ENCODE peak calls at places on chromosomes 13 and 19, in four cellular contexts. R is AG04450, H is PC-9, T is prostate gland. O is an unnamed sample.

GRCh38 chr13:61706899-61707298 is 291.2 kb upstream of the PCDH20 start:
- DNase-seq in R (no peak), H (no peak), T (no peak), O (no peak)

GRCh38 chr19:43532962-43533545 is at the start of gene ZNF575:
- DNase-seq in R (peak; percentile 93), H (peak; percentile 95), T (peak; percentile 81), O (peak; percentile 74)

GRCh38 chr19:6743071-6743470 is 3.6 kb downstream of the TRIP10 start:
- DNase-seq in R (no peak), H (no peak), T (no peak), O (no peak)

GRCh38 chr13:33138441-33138840 is 122.2 kb downstream of the KL start:
- DNase-seq in R (no peak), H (no peak), T (no peak), O (no peak)

GRCh38 chr13:79966502-79966901 is 374.4 kb downstream of the SPRY2 start:
- DNase-seq in R (no peak), H (no peak), T (no peak), O (no peak)

GRCh38 chr19:33047422-33047821 is 17.3 kb downstream of the RHPN2 start:
- DNase-seq in R (no peak), H (peak; percentile 96), T (no peak), O (peak; percentile 61)

GRCh38 chr19:56566904-56567273 is 379 bp upstream of the ZNF470 start:
- DNase-seq in R (no peak), H (peak; percentile 44), T (peak; percentile 22), O (no peak)

GRCh38 chr13:43128504-43128929 is 105.1 kb downstream of the DNAJC15 start:
- DNase-seq in R (no peak), H (no peak), T (no peak), O (no peak)

GRCh38 chr13:63198076-63198475 is 1782.4 kb upstream of the PCDH20 start:
- DNase-seq in R (no peak), H (no peak), T (no peak), O (no peak)

GRCh38 chr19:7637374-7638256 is 705 bp downstream of the STXBP2 start:
- DNase-seq in R (no peak), H (peak; percentile 41), T (peak; percentile 33), O (no peak)

GRCh38 chr19:1154731-1155351 is 19.2 kb downstream of the SBNO2 start:
- DNase-seq in R (peak; percentile 60), H (peak; percentile 80), T (peak; percentile 79), O (no peak)

GRCh38 chr13:46759861-46760260 is 37.1 kb downstream of the ESD start:
- DNase-seq in R (no peak), H (no peak), T (peak; percentile 82), O (no peak)

GRCh38 chr13:110312669-110313031 is 5.6 kb downstream of the COL4A2 start:
- DNase-seq in R (no peak), H (peak; percentile 23), T (no peak), O (peak; percentile 81)

GRCh38 chr13:113650731-113651148 is 7.3 kb downstream of the ATP4B start:
- DNase-seq in R (no peak), H (no peak), T (no peak), O (no peak)

GRCh38 chr13:37775871-37776270 is 93.7 kb downstream of the TRPC4 start:
- DNase-seq in R (no peak), H (no peak), T (no peak), O (no peak)

GRCh38 chr19:46718934-46719551 is 2.1 kb upstream of the PRKD2 start:
- DNase-seq in R (no peak), H (no peak), T (no peak), O (no peak)

GRCh38 chr19:679418-680286 is 3.5 kb downstream of the FSTL3 start:
- DNase-seq in R (peak; percentile 48), H (peak; percentile 55), T (no peak), O (no peak)

GRCh38 chr13:49341941-49342340 is 94.2 kb downstream of the CDADC1 start:
- DNase-seq in R (no peak), H (no peak), T (no peak), O (no peak)

GRCh38 chr13:47459512-47459911 is 541.6 kb downstream of the SUCLA2 start:
- DNase-seq in R (no peak), H (no peak), T (no peak), O (no peak)

GRCh38 chr13:98133949-98134348 is 8.9 kb upstream of the FARP1 start:
- DNase-seq in R (no peak), H (no peak), T (no peak), O (no peak)

GRCh38 chr19:5002143-5002542 is 33.2 kb downstream of the KDM4B start:
- DNase-seq in R (no peak), H (peak; percentile 59), T (peak; percentile 49), O (no peak)

GRCh38 chr19:5005096-5005495 is 36.2 kb downstream of the KDM4B start:
- DNase-seq in R (no peak), H (no peak), T (no peak), O (no peak)

GRCh38 chr19:5000120-5000611 is 31.3 kb downstream of the KDM4B start:
- DNase-seq in R (no peak), H (no peak), T (no peak), O (no peak)

GRCh38 chr19:5003781-5004180 is 34.9 kb downstream of the KDM4B start:
- DNase-seq in R (no peak), H (no peak), T (peak; percentile 49), O (no peak)

DNA sequence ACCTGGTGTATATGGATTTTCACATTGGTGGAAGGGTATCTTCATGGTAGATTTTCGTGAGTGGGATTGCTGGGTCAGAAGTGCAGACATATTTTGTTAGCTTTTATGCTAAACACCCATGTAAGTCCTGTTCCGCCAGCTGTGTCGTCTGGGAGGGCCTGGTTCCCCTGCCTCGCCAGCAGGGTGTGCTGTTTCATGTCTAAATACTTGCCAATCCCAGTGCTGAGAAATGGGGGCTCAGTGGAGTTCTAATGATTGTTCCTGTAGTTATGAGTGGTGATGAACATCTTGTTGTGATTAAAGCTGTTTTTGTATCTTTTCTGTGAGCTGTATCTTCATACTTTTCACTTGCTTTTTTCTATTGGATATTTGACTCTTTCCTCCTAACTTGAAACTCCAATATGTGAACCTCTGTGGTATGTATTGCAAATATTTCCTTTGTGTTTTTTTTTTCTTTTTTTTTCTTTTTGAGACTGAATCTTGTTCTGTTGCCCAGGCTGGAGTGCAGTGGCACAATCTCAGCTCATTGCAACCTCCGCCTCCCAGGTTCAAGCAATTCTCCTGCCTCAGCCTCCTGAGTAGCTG is 32.7 kb downstream of the KDM4B start:
- DNase-seq in R (no peak), H (peak; percentile 12), T (no peak), O (no peak)
- TF ChIP-seq CTCF in R (peak; percentile 77), H (peak; percentile 76), T (no peak), O (peak; percentile 71)

GRCh38 chr19:3028305-3029069 is 593 bp downstream of the TLE2 start:
- DNase-seq in R (no peak), H (peak; percentile 48), T (no peak), O (no peak)

GRCh38 chr19:3026768-3027167 is 2.3 kb downstream of the TLE2 start:
- DNase-seq in R (no peak), H (no peak), T (no peak), O (no peak)

GRCh38 chr19:3025516-3025890 is 3.6 kb downstream of the TLE2 start:
- DNase-seq in R (no peak), H (no peak), T (no peak), O (no peak)

GRCh38 chr19:3027981-3028304 is 1.1 kb downstream of the TLE2 start:
- DNase-seq in R (no peak), H (no peak), T (no peak), O (no peak)

GRCh38 chr19:3027292-3027691 is 1.8 kb downstream of the TLE2 start:
- DNase-seq in R (no peak), H (no peak), T (no peak), O (no peak)
- H3K27me3 ChIP-seq in R (peaks cover 59% of the 10 kb centered on the region), H (no peaks in the 10 kb centered on the region), T (no peaks in the 10 kb centered on the region), O (peaks cover 54% of the 10 kb centered on the region)

DNA sequence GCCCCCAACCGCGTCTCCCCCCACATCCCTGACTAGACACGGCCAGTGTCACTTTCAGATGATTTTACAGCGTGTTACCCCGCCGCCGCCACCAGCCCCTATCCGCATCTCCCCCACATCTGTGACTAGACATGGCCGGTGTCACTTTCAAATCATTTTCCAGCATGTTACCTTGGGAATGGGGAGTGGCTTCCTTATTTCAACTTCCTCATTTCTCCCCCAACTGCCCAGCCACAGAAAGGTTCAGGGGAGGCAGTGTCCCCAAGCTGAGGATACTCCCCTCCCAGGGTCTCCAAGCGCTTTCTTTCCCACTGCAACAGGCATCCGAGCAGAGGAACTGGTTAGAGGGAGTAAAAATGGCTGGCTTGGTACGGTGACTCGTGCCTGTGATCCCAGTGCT is 18.4 kb downstream of the ADGRL1 start:
- DNase-seq in R (no peak), H (no peak), T (no peak), O (no peak)
- TF ChIP-seq CTCF in R (no peak), H (no peak), T (no peak), O (no peak)

GRCh38 chr13:99960663-99961440 is 10.7 kb downstream of the ZIC5 start:
- DNase-seq in R (no peak), H (no peak), T (no peak), O (no peak)
- H3K27me3 ChIP-seq in R (peaks cover 71% of the 10 kb centered on the region), H (peaks cover 9% of the 10 kb centered on the region), T (peaks cover 69% of the 10 kb centered on the region), O (peaks cover 70% of the 10 kb centered on the region)

GRCh38 chr19:50255115-50255514 is 51.7 kb downstream of the MYH14 start:
- DNase-seq in R (no peak), H (no peak), T (no peak), O (no peak)
- TF ChIP-seq CTCF in R (peak; percentile 1), H (no peak), T (no peak), O (no peak)

GRCh38 chr13:21677075-21677628 is 6.3 kb downstream of the FGF9 start:
- DNase-seq in R (no peak), H (no peak), T (no peak), O (no peak)
- H3K27me3 ChIP-seq in R (peaks cover 44% of the 10 kb centered on the region), H (peaks cover 53% of the 10 kb centered on the region), T (peaks cover 9% of the 10 kb centered on the region), O (peaks cover 8% of the 10 kb centered on the region)